ENCODE peak calls at places on chromosome 17, in six cellular contexts. One of them, this sample, is unnamed.

GRCh38 chr17:1865252-1866037 is 35.6 kb downstream of the RPA1 start:
- DNase-seq in HCT116: peak; percentile 4
- DNase-seq in stimulated activated CD8-positive, alpha-beta memory T cell treated with anti-CD3 and anti-CD28 coated beads, Interleukin-7, amount 100 ng/mL, for 4 hours: peak; percentile 9
- DNase-seq in activated effector memory CD4-positive, alpha-beta T cell treated with anti-CD3 and anti-CD28 coated beads, Interleukin-2, amount 50 U/mL, for 16 hours: peak; percentile 79
- DNase-seq in sigmoid colon: no peak
- DNase-seq in left ventricle myocardium inferior: no peak
- DNase-seq in this sample: no peak

GRCh38 chr17:81941484-81942166 is 4.5 kb upstream of the PYCR1 start:
- DNase-seq in HCT116: no peak
- DNase-seq in stimulated activated CD8-positive, alpha-beta memory T cell treated with anti-CD3 and anti-CD28 coated beads, Interleukin-7, amount 100 ng/mL, for 4 hours: no peak
- DNase-seq in activated effector memory CD4-positive, alpha-beta T cell treated with anti-CD3 and anti-CD28 coated beads, Interleukin-2, amount 50 U/mL, for 16 hours: no peak
- DNase-seq in sigmoid colon: no peak
- DNase-seq in left ventricle myocardium inferior: peak; percentile 61
- DNase-seq in this sample: no peak

GRCh38 chr17:7413346-7413985 is 5.8 kb downstream of the NLGN2 start:
- DNase-seq in HCT116: no peak
- DNase-seq in stimulated activated CD8-positive, alpha-beta memory T cell treated with anti-CD3 and anti-CD28 coated beads, Interleukin-7, amount 100 ng/mL, for 4 hours: no peak
- DNase-seq in activated effector memory CD4-positive, alpha-beta T cell treated with anti-CD3 and anti-CD28 coated beads, Interleukin-2, amount 50 U/mL, for 16 hours: no peak
- DNase-seq in sigmoid colon: no peak
- DNase-seq in left ventricle myocardium inferior: no peak
- DNase-seq in this sample: no peak

GRCh38 chr17:10048951-10049350 is 143.9 kb upstream of the RCVRN start:
- DNase-seq in HCT116: no peak
- DNase-seq in stimulated activated CD8-positive, alpha-beta memory T cell treated with anti-CD3 and anti-CD28 coated beads, Interleukin-7, amount 100 ng/mL, for 4 hours: no peak
- DNase-seq in activated effector memory CD4-positive, alpha-beta T cell treated with anti-CD3 and anti-CD28 coated beads, Interleukin-2, amount 50 U/mL, for 16 hours: no peak
- DNase-seq in sigmoid colon: no peak
- DNase-seq in left ventricle myocardium inferior: no peak
- DNase-seq in this sample: no peak

GRCh38 chr17:55677449-55677848 is 45.2 kb downstream of the TMEM100 start:
- DNase-seq in HCT116: no peak
- DNase-seq in stimulated activated CD8-positive, alpha-beta memory T cell treated with anti-CD3 and anti-CD28 coated beads, Interleukin-7, amount 100 ng/mL, for 4 hours: no peak
- DNase-seq in activated effector memory CD4-positive, alpha-beta T cell treated with anti-CD3 and anti-CD28 coated beads, Interleukin-2, amount 50 U/mL, for 16 hours: no peak
- DNase-seq in sigmoid colon: no peak
- DNase-seq in left ventricle myocardium inferior: no peak
- DNase-seq in this sample: no peak

GRCh38 chr17:31517524-31517923 is 126.0 kb downstream of the RAB11FIP4 start:
- DNase-seq in HCT116: no peak
- DNase-seq in stimulated activated CD8-positive, alpha-beta memory T cell treated with anti-CD3 and anti-CD28 coated beads, Interleukin-7, amount 100 ng/mL, for 4 hours: no peak
- DNase-seq in activated effector memory CD4-positive, alpha-beta T cell treated with anti-CD3 and anti-CD28 coated beads, Interleukin-2, amount 50 U/mL, for 16 hours: no peak
- DNase-seq in sigmoid colon: no peak
- DNase-seq in left ventricle myocardium inferior: no peak
- DNase-seq in this sample: no peak

GRCh38 chr17:51389875-51390274 is 129.5 kb downstream of the UTP18 start:
- DNase-seq in HCT116: no peak
- DNase-seq in stimulated activated CD8-positive, alpha-beta memory T cell treated with anti-CD3 and anti-CD28 coated beads, Interleukin-7, amount 100 ng/mL, for 4 hours: no peak
- DNase-seq in activated effector memory CD4-positive, alpha-beta T cell treated with anti-CD3 and anti-CD28 coated beads, Interleukin-2, amount 50 U/mL, for 16 hours: no peak
- DNase-seq in sigmoid colon: no peak
- DNase-seq in left ventricle myocardium inferior: no peak
- DNase-seq in this sample: no peak

GRCh38 chr17:63447688-63448005 is 1.5 kb upstream of the CYB561 start:
- DNase-seq in HCT116: no peak
- DNase-seq in stimulated activated CD8-positive, alpha-beta memory T cell treated with anti-CD3 and anti-CD28 coated beads, Interleukin-7, amount 100 ng/mL, for 4 hours: no peak
- DNase-seq in activated effector memory CD4-positive, alpha-beta T cell treated with anti-CD3 and anti-CD28 coated beads, Interleukin-2, amount 50 U/mL, for 16 hours: no peak
- DNase-seq in sigmoid colon: no peak
- DNase-seq in left ventricle myocardium inferior: no peak
- DNase-seq in this sample: no peak

GRCh38 chr17:16215965-16216316 is 607 bp upstream of the NCOR1 start:
- DNase-seq in HCT116: peak; percentile 24
- DNase-seq in stimulated activated CD8-positive, alpha-beta memory T cell treated with anti-CD3 and anti-CD28 coated beads, Interleukin-7, amount 100 ng/mL, for 4 hours: no peak
- DNase-seq in activated effector memory CD4-positive, alpha-beta T cell treated with anti-CD3 and anti-CD28 coated beads, Interleukin-2, amount 50 U/mL, for 16 hours: no peak
- DNase-seq in sigmoid colon: no peak
- DNase-seq in left ventricle myocardium inferior: no peak
- DNase-seq in this sample: peak; percentile 90

GRCh38 chr17:46045639-46046038 is 46.6 kb downstream of the STH start:
- DNase-seq in HCT116: no peak
- DNase-seq in stimulated activated CD8-positive, alpha-beta memory T cell treated with anti-CD3 and anti-CD28 coated beads, Interleukin-7, amount 100 ng/mL, for 4 hours: no peak
- DNase-seq in activated effector memory CD4-positive, alpha-beta T cell treated with anti-CD3 and anti-CD28 coated beads, Interleukin-2, amount 50 U/mL, for 16 hours: no peak
- DNase-seq in sigmoid colon: no peak
- DNase-seq in left ventricle myocardium inferior: no peak
- DNase-seq in this sample: no peak

GRCh38 chr17:45019177-45019711 is 32.2 kb downstream of the DCAKD start:
- DNase-seq in HCT116: no peak
- DNase-seq in stimulated activated CD8-positive, alpha-beta memory T cell treated with anti-CD3 and anti-CD28 coated beads, Interleukin-7, amount 100 ng/mL, for 4 hours: peak; percentile 28
- DNase-seq in activated effector memory CD4-positive, alpha-beta T cell treated with anti-CD3 and anti-CD28 coated beads, Interleukin-2, amount 50 U/mL, for 16 hours: peak; percentile 76
- DNase-seq in sigmoid colon: peak; percentile 73
- DNase-seq in left ventricle myocardium inferior: peak; percentile 60
- DNase-seq in this sample: no peak

GRCh38 chr17:83068641-83069570 is 10.5 kb upstream of the METRNL start:
- DNase-seq in HCT116: no peak
- DNase-seq in stimulated activated CD8-positive, alpha-beta memory T cell treated with anti-CD3 and anti-CD28 coated beads, Interleukin-7, amount 100 ng/mL, for 4 hours: no peak
- DNase-seq in activated effector memory CD4-positive, alpha-beta T cell treated with anti-CD3 and anti-CD28 coated beads, Interleukin-2, amount 50 U/mL, for 16 hours: no peak
- DNase-seq in sigmoid colon: peak; percentile 56
- DNase-seq in left ventricle myocardium inferior: no peak
- DNase-seq in this sample: no peak

GRCh38 chr17:1997146-1997586 is 28.0 kb downstream of the RTN4RL1 start:
- DNase-seq in HCT116: no peak
- DNase-seq in stimulated activated CD8-positive, alpha-beta memory T cell treated with anti-CD3 and anti-CD28 coated beads, Interleukin-7, amount 100 ng/mL, for 4 hours: no peak
- DNase-seq in activated effector memory CD4-positive, alpha-beta T cell treated with anti-CD3 and anti-CD28 coated beads, Interleukin-2, amount 50 U/mL, for 16 hours: no peak
- DNase-seq in sigmoid colon: no peak
- DNase-seq in left ventricle myocardium inferior: no peak
- DNase-seq in this sample: no peak

GRCh38 chr17:61467416-61468262 is 15.4 kb downstream of the TBX4 start:
- DNase-seq in HCT116: peak; percentile 59
- DNase-seq in stimulated activated CD8-positive, alpha-beta memory T cell treated with anti-CD3 and anti-CD28 coated beads, Interleukin-7, amount 100 ng/mL, for 4 hours: no peak
- DNase-seq in activated effector memory CD4-positive, alpha-beta T cell treated with anti-CD3 and anti-CD28 coated beads, Interleukin-2, amount 50 U/mL, for 16 hours: peak; percentile 46
- DNase-seq in sigmoid colon: peak; percentile 50
- DNase-seq in left ventricle myocardium inferior: peak; percentile 44
- DNase-seq in this sample: no peak

GRCh38 chr17:36978810-36979584 is 30.2 kb downstream of the AATF start:
- DNase-seq in HCT116: no peak
- DNase-seq in stimulated activated CD8-positive, alpha-beta memory T cell treated with anti-CD3 and anti-CD28 coated beads, Interleukin-7, amount 100 ng/mL, for 4 hours: no peak
- DNase-seq in activated effector memory CD4-positive, alpha-beta T cell treated with anti-CD3 and anti-CD28 coated beads, Interleukin-2, amount 50 U/mL, for 16 hours: no peak
- DNase-seq in sigmoid colon: no peak
- DNase-seq in left ventricle myocardium inferior: no peak
- DNase-seq in this sample: no peak

GRCh38 chr17:68972119-68972704 is 17.0 kb upstream of the ABCA8 start:
- DNase-seq in HCT116: peak; percentile 15
- DNase-seq in stimulated activated CD8-positive, alpha-beta memory T cell treated with anti-CD3 and anti-CD28 coated beads, Interleukin-7, amount 100 ng/mL, for 4 hours: no peak
- DNase-seq in activated effector memory CD4-positive, alpha-beta T cell treated with anti-CD3 and anti-CD28 coated beads, Interleukin-2, amount 50 U/mL, for 16 hours: no peak
- DNase-seq in sigmoid colon: no peak
- DNase-seq in left ventricle myocardium inferior: no peak
- DNase-seq in this sample: no peak

GRCh38 chr17:82350182-82351030 is 8.6 kb upstream of the TEX19 start:
- DNase-seq in HCT116: peak; percentile 56
- DNase-seq in stimulated activated CD8-positive, alpha-beta memory T cell treated with anti-CD3 and anti-CD28 coated beads, Interleukin-7, amount 100 ng/mL, for 4 hours: no peak
- DNase-seq in activated effector memory CD4-positive, alpha-beta T cell treated with anti-CD3 and anti-CD28 coated beads, Interleukin-2, amount 50 U/mL, for 16 hours: peak; percentile 79
- DNase-seq in sigmoid colon: no peak
- DNase-seq in left ventricle myocardium inferior: no peak
- DNase-seq in this sample: no peak

GRCh38 chr17:21036361-21036881 is 6.4 kb downstream of the USP22 start:
- DNase-seq in HCT116: no peak
- DNase-seq in stimulated activated CD8-positive, alpha-beta memory T cell treated with anti-CD3 and anti-CD28 coated beads, Interleukin-7, amount 100 ng/mL, for 4 hours: no peak
- DNase-seq in activated effector memory CD4-positive, alpha-beta T cell treated with anti-CD3 and anti-CD28 coated beads, Interleukin-2, amount 50 U/mL, for 16 hours: no peak
- DNase-seq in sigmoid colon: no peak
- DNase-seq in left ventricle myocardium inferior: no peak
- DNase-seq in this sample: no peak

GRCh38 chr17:45739786-45740185 is 44.3 kb upstream of the CRHR1 start:
- DNase-seq in HCT116: no peak
- DNase-seq in stimulated activated CD8-positive, alpha-beta memory T cell treated with anti-CD3 and anti-CD28 coated beads, Interleukin-7, amount 100 ng/mL, for 4 hours: no peak
- DNase-seq in activated effector memory CD4-positive, alpha-beta T cell treated with anti-CD3 and anti-CD28 coated beads, Interleukin-2, amount 50 U/mL, for 16 hours: no peak
- DNase-seq in sigmoid colon: no peak
- DNase-seq in left ventricle myocardium inferior: no peak
- DNase-seq in this sample: no peak

GRCh38 chr17:2084766-2085647 is 30.1 kb downstream of the HIC1 start:
- DNase-seq in HCT116: no peak
- DNase-seq in stimulated activated CD8-positive, alpha-beta memory T cell treated with anti-CD3 and anti-CD28 coated beads, Interleukin-7, amount 100 ng/mL, for 4 hours: no peak
- DNase-seq in activated effector memory CD4-positive, alpha-beta T cell treated with anti-CD3 and anti-CD28 coated beads, Interleukin-2, amount 50 U/mL, for 16 hours: no peak
- DNase-seq in sigmoid colon: peak; percentile 87
- DNase-seq in left ventricle myocardium inferior: no peak
- DNase-seq in this sample: no peak

GRCh38 chr17:1621273-1621954 is 7.2 kb downstream of the SLC43A2 start:
- DNase-seq in HCT116: no peak
- DNase-seq in stimulated activated CD8-positive, alpha-beta memory T cell treated with anti-CD3 and anti-CD28 coated beads, Interleukin-7, amount 100 ng/mL, for 4 hours: no peak
- DNase-seq in activated effector memory CD4-positive, alpha-beta T cell treated with anti-CD3 and anti-CD28 coated beads, Interleukin-2, amount 50 U/mL, for 16 hours: no peak
- DNase-seq in sigmoid colon: no peak
- DNase-seq in left ventricle myocardium inferior: no peak
- DNase-seq in this sample: no peak

GRCh38 chr17:38600906-38601305 is 4.8 kb downstream of the SRCIN1 start:
- DNase-seq in HCT116: no peak
- DNase-seq in stimulated activated CD8-positive, alpha-beta memory T cell treated with anti-CD3 and anti-CD28 coated beads, Interleukin-7, amount 100 ng/mL, for 4 hours: no peak
- DNase-seq in activated effector memory CD4-positive, alpha-beta T cell treated with anti-CD3 and anti-CD28 coated beads, Interleukin-2, amount 50 U/mL, for 16 hours: no peak
- DNase-seq in sigmoid colon: no peak
- DNase-seq in left ventricle myocardium inferior: no peak
- DNase-seq in this sample: no peak

GRCh38 chr17:14310584-14310983 is 9.7 kb downstream of the HS3ST3B1 start:
- DNase-seq in HCT116: no peak
- DNase-seq in stimulated activated CD8-positive, alpha-beta memory T cell treated with anti-CD3 and anti-CD28 coated beads, Interleukin-7, amount 100 ng/mL, for 4 hours: no peak
- DNase-seq in activated effector memory CD4-positive, alpha-beta T cell treated with anti-CD3 and anti-CD28 coated beads, Interleukin-2, amount 50 U/mL, for 16 hours: no peak
- DNase-seq in sigmoid colon: no peak
- DNase-seq in left ventricle myocardium inferior: peak; percentile 25
- DNase-seq in this sample: no peak

GRCh38 chr17:31444026-31444425 is 52.6 kb downstream of the RAB11FIP4 start:
- DNase-seq in HCT116: no peak
- DNase-seq in stimulated activated CD8-positive, alpha-beta memory T cell treated with anti-CD3 and anti-CD28 coated beads, Interleukin-7, amount 100 ng/mL, for 4 hours: no peak
- DNase-seq in activated effector memory CD4-positive, alpha-beta T cell treated with anti-CD3 and anti-CD28 coated beads, Interleukin-2, amount 50 U/mL, for 16 hours: no peak
- DNase-seq in sigmoid colon: no peak
- DNase-seq in left ventricle myocardium inferior: no peak
- DNase-seq in this sample: no peak

GRCh38 chr17:5131146-5131715 is 15.4 kb downstream of the USP6 start:
- DNase-seq in HCT116: no peak
- DNase-seq in stimulated activated CD8-positive, alpha-beta memory T cell treated with anti-CD3 and anti-CD28 coated beads, Interleukin-7, amount 100 ng/mL, for 4 hours: no peak
- DNase-seq in activated effector memory CD4-positive, alpha-beta T cell treated with anti-CD3 and anti-CD28 coated beads, Interleukin-2, amount 50 U/mL, for 16 hours: no peak
- DNase-seq in sigmoid colon: no peak
- DNase-seq in left ventricle myocardium inferior: no peak
- DNase-seq in this sample: no peak

GRCh38 chr17:57674894-57675293 is 70.2 kb downstream of the CCDC182 start:
- DNase-seq in HCT116: no peak
- DNase-seq in stimulated activated CD8-positive, alpha-beta memory T cell treated with anti-CD3 and anti-CD28 coated beads, Interleukin-7, amount 100 ng/mL, for 4 hours: no peak
- DNase-seq in activated effector memory CD4-positive, alpha-beta T cell treated with anti-CD3 and anti-CD28 coated beads, Interleukin-2, amount 50 U/mL, for 16 hours: no peak
- DNase-seq in sigmoid colon: no peak
- DNase-seq in left ventricle myocardium inferior: no peak
- DNase-seq in this sample: peak; percentile 88

GRCh38 chr17:57413848-57414651 is 157.7 kb downstream of the MSI2 start:
- DNase-seq in HCT116: no peak
- DNase-seq in stimulated activated CD8-positive, alpha-beta memory T cell treated with anti-CD3 and anti-CD28 coated beads, Interleukin-7, amount 100 ng/mL, for 4 hours: no peak
- DNase-seq in activated effector memory CD4-positive, alpha-beta T cell treated with anti-CD3 and anti-CD28 coated beads, Interleukin-2, amount 50 U/mL, for 16 hours: no peak
- DNase-seq in sigmoid colon: no peak
- DNase-seq in left ventricle myocardium inferior: no peak
- DNase-seq in this sample: no peak

GRCh38 chr17:47246120-47246519 is 7.5 kb upstream of the ITGB3 start:
- DNase-seq in HCT116: no peak
- DNase-seq in stimulated activated CD8-positive, alpha-beta memory T cell treated with anti-CD3 and anti-CD28 coated beads, Interleukin-7, amount 100 ng/mL, for 4 hours: no peak
- DNase-seq in activated effector memory CD4-positive, alpha-beta T cell treated with anti-CD3 and anti-CD28 coated beads, Interleukin-2, amount 50 U/mL, for 16 hours: no peak
- DNase-seq in sigmoid colon: no peak
- DNase-seq in left ventricle myocardium inferior: no peak
- DNase-seq in this sample: no peak

GRCh38 chr17:6000426-6000825 is 69.8 kb upstream of the WSCD1 start:
- DNase-seq in HCT116: no peak
- DNase-seq in stimulated activated CD8-positive, alpha-beta memory T cell treated with anti-CD3 and anti-CD28 coated beads, Interleukin-7, amount 100 ng/mL, for 4 hours: no peak
- DNase-seq in activated effector memory CD4-positive, alpha-beta T cell treated with anti-CD3 and anti-CD28 coated beads, Interleukin-2, amount 50 U/mL, for 16 hours: no peak
- DNase-seq in sigmoid colon: no peak
- DNase-seq in left ventricle myocardium inferior: no peak
- DNase-seq in this sample: no peak

GRCh38 chr17:56793947-56794346 is 39.8 kb downstream of the C17orf67 start:
- DNase-seq in HCT116: no peak
- DNase-seq in stimulated activated CD8-positive, alpha-beta memory T cell treated with anti-CD3 and anti-CD28 coated beads, Interleukin-7, amount 100 ng/mL, for 4 hours: no peak
- DNase-seq in activated effector memory CD4-positive, alpha-beta T cell treated with anti-CD3 and anti-CD28 coated beads, Interleukin-2, amount 50 U/mL, for 16 hours: no peak
- DNase-seq in sigmoid colon: no peak
- DNase-seq in left ventricle myocardium inferior: no peak
- DNase-seq in this sample: no peak

GRCh38 chr17:58280480-58281217 is at the start of gene MPO:
- DNase-seq in HCT116: no peak
- DNase-seq in stimulated activated CD8-positive, alpha-beta memory T cell treated with anti-CD3 and anti-CD28 coated beads, Interleukin-7, amount 100 ng/mL, for 4 hours: no peak
- DNase-seq in activated effector memory CD4-positive, alpha-beta T cell treated with anti-CD3 and anti-CD28 coated beads, Interleukin-2, amount 50 U/mL, for 16 hours: no peak
- DNase-seq in sigmoid colon: no peak
- DNase-seq in left ventricle myocardium inferior: no peak
- DNase-seq in this sample: peak; percentile 67

GRCh38 chr17:43434902-43435319 is 36.1 kb downstream of the ARL4D start:
- DNase-seq in HCT116: peak; percentile 97
- DNase-seq in stimulated activated CD8-positive, alpha-beta memory T cell treated with anti-CD3 and anti-CD28 coated beads, Interleukin-7, amount 100 ng/mL, for 4 hours: no peak
- DNase-seq in activated effector memory CD4-positive, alpha-beta T cell treated with anti-CD3 and anti-CD28 coated beads, Interleukin-2, amount 50 U/mL, for 16 hours: no peak
- DNase-seq in sigmoid colon: no peak
- DNase-seq in left ventricle myocardium inferior: no peak
- DNase-seq in this sample: no peak

GRCh38 chr17:7393613-7394451 is 493 bp downstream of the PLSCR3 start:
- DNase-seq in HCT116: no peak
- DNase-seq in stimulated activated CD8-positive, alpha-beta memory T cell treated with anti-CD3 and anti-CD28 coated beads, Interleukin-7, amount 100 ng/mL, for 4 hours: peak; percentile 56
- DNase-seq in activated effector memory CD4-positive, alpha-beta T cell treated with anti-CD3 and anti-CD28 coated beads, Interleukin-2, amount 50 U/mL, for 16 hours: peak; percentile 78
- DNase-seq in sigmoid colon: peak; percentile 76
- DNase-seq in left ventricle myocardium inferior: peak; percentile 33
- DNase-seq in this sample: no peak

GRCh38 chr17:72588961-72589360 is 468.1 kb downstream of the SOX9 start:
- DNase-seq in HCT116: peak; percentile 87
- DNase-seq in stimulated activated CD8-positive, alpha-beta memory T cell treated with anti-CD3 and anti-CD28 coated beads, Interleukin-7, amount 100 ng/mL, for 4 hours: no peak
- DNase-seq in activated effector memory CD4-positive, alpha-beta T cell treated with anti-CD3 and anti-CD28 coated beads, Interleukin-2, amount 50 U/mL, for 16 hours: peak; percentile 73
- DNase-seq in sigmoid colon: no peak
- DNase-seq in left ventricle myocardium inferior: no peak
- DNase-seq in this sample: no peak

GRCh38 chr17:65794572-65794971 is 233.1 kb upstream of the AXIN2 start:
- DNase-seq in HCT116: peak; percentile 48
- DNase-seq in stimulated activated CD8-positive, alpha-beta memory T cell treated with anti-CD3 and anti-CD28 coated beads, Interleukin-7, amount 100 ng/mL, for 4 hours: no peak
- DNase-seq in activated effector memory CD4-positive, alpha-beta T cell treated with anti-CD3 and anti-CD28 coated beads, Interleukin-2, amount 50 U/mL, for 16 hours: no peak
- DNase-seq in sigmoid colon: no peak
- DNase-seq in left ventricle myocardium inferior: no peak
- DNase-seq in this sample: no peak

GRCh38 chr17:66637491-66637890 is 197.4 kb upstream of the CACNG5 start:
- DNase-seq in HCT116: no peak
- DNase-seq in stimulated activated CD8-positive, alpha-beta memory T cell treated with anti-CD3 and anti-CD28 coated beads, Interleukin-7, amount 100 ng/mL, for 4 hours: no peak
- DNase-seq in activated effector memory CD4-positive, alpha-beta T cell treated with anti-CD3 and anti-CD28 coated beads, Interleukin-2, amount 50 U/mL, for 16 hours: no peak
- DNase-seq in sigmoid colon: no peak
- DNase-seq in left ventricle myocardium inferior: no peak
- DNase-seq in this sample: no peak

GRCh38 chr17:21204923-21205322 is 9.0 kb downstream of the TMEM11 start:
- DNase-seq in HCT116: no peak
- DNase-seq in stimulated activated CD8-positive, alpha-beta memory T cell treated with anti-CD3 and anti-CD28 coated beads, Interleukin-7, amount 100 ng/mL, for 4 hours: no peak
- DNase-seq in activated effector memory CD4-positive, alpha-beta T cell treated with anti-CD3 and anti-CD28 coated beads, Interleukin-2, amount 50 U/mL, for 16 hours: no peak
- DNase-seq in sigmoid colon: no peak
- DNase-seq in left ventricle myocardium inferior: no peak
- DNase-seq in this sample: no peak

GRCh38 chr17:70636517-70637133 is 467.3 kb downstream of the KCNJ2 start:
- DNase-seq in HCT116: peak; percentile 54
- DNase-seq in stimulated activated CD8-positive, alpha-beta memory T cell treated with anti-CD3 and anti-CD28 coated beads, Interleukin-7, amount 100 ng/mL, for 4 hours: no peak
- DNase-seq in activated effector memory CD4-positive, alpha-beta T cell treated with anti-CD3 and anti-CD28 coated beads, Interleukin-2, amount 50 U/mL, for 16 hours: no peak
- DNase-seq in sigmoid colon: no peak
- DNase-seq in left ventricle myocardium inferior: no peak
- DNase-seq in this sample: no peak

GRCh38 chr17:41163828-41164227 is 3.3 kb upstream of the KRTAP4-4 start:
- DNase-seq in HCT116: no peak
- DNase-seq in stimulated activated CD8-positive, alpha-beta memory T cell treated with anti-CD3 and anti-CD28 coated beads, Interleukin-7, amount 100 ng/mL, for 4 hours: no peak
- DNase-seq in activated effector memory CD4-positive, alpha-beta T cell treated with anti-CD3 and anti-CD28 coated beads, Interleukin-2, amount 50 U/mL, for 16 hours: no peak
- DNase-seq in sigmoid colon: no peak
- DNase-seq in left ventricle myocardium inferior: no peak
- DNase-seq in this sample: no peak

This sample was measured in mesenteric fat pad.